ENCODE peak calls at places on chromosomes 11 and 22, in six cellular contexts. M, T, B, I, N and F are unnamed samples.

GRCh38 chr11:35367491-35367890 is 51.9 kb downstream of the SLC1A2 start:
- DNase-seq in T (no peak), N (no peak), M (no peak), I (no peak), B (no peak), F (no peak)

GRCh38 chr11:34345991-34346480 is 11.8 kb downstream of the ABTB2 start:
- DNase-seq in T (no peak), N (no peak), I (no peak), M (no peak), B (no peak), F (no peak)

GRCh38 chr22:33723915-33724314 is 196.4 kb downstream of the LARGE1 start:
- DNase-seq in N (no peak), I (no peak), M (no peak), T (peak), B (no peak), F (no peak)

GRCh38 chr11:14455648-14456430 is 43.8 kb downstream of the COPB1 start:
- DNase-seq in T (no peak), I (no peak), B (no peak), N (no peak), M (no peak), F (no peak)

GRCh38 chr11:122646549-122647340 is 8.8 kb upstream of the UBASH3B start:
- DNase-seq in B (no peak), I (no peak), N (no peak), T (no peak), M (no peak), F (no peak)

GRCh38 chr22:29004647-29005371 is 56.8 kb downstream of the C22orf31 start:
- DNase-seq in N (peak), T (no peak), I (peak), M (no peak), B (no peak), F (no peak)

GRCh38 chr11:75644370-75644769 is 24.5 kb downstream of the MAP6 start:
- DNase-seq in B (no peak), M (no peak), T (no peak), I (no peak), N (no peak), F (no peak)

GRCh38 chr11:119263352-119263940 is 53.5 kb downstream of the MCAM start:
- DNase-seq in B (no peak), T (no peak), N (no peak), M (no peak), I (no peak), F (no peak)

GRCh38 chr11:126123686-126124085 is 61.0 kb upstream of the CDON start:
- DNase-seq in B (no peak), M (no peak), N (no peak), I (no peak), T (no peak), F (no peak)

GRCh38 chr11:64841592-64842365 is 2.7 kb downstream of the CDC42BPG start:
- DNase-seq in B (no peak), T (no peak), I (no peak), N (no peak), M (no peak), F (no peak)

GRCh38 chr22:44887941-44888366 is 121.9 kb downstream of the PHF21B start:
- DNase-seq in B (no peak), N (no peak), M (no peak), T (no peak), I (no peak), F (no peak)

GRCh38 chr11:108324587-108324986 is 101.7 kb downstream of the ATM start:
- DNase-seq in M (no peak), N (no peak), T (no peak), I (no peak), B (no peak), F (no peak)

GRCh38 chr11:107916671-107917241 is 11.5 kb upstream of the RAB39A start:
- DNase-seq in T (no peak), I (peak), M (no peak), B (no peak), N (no peak), F (no peak)

GRCh38 chr22:29744902-29745301 is 21.9 kb downstream of the ZMAT5 start:
- DNase-seq in I (peak), T (peak), B (no peak), M (no peak), N (no peak), F (no peak)

GRCh38 chr11:32659672-32660071 is 76.0 kb downstream of the EIF3M start:
- DNase-seq in N (no peak), T (no peak), M (no peak), B (no peak), I (no peak), F (no peak)

GRCh38 chr11:16945671-16946469 is 68.3 kb downstream of the PLEKHA7 start:
- DNase-seq in T (peak), M (peak), N (peak), B (no peak), I (peak), F (no peak)
- TF ChIP-seq POLR2A in T (no peak), M (no peak), N (no peak), B (no peak), I (no peak), F (no peak)

DNA sequence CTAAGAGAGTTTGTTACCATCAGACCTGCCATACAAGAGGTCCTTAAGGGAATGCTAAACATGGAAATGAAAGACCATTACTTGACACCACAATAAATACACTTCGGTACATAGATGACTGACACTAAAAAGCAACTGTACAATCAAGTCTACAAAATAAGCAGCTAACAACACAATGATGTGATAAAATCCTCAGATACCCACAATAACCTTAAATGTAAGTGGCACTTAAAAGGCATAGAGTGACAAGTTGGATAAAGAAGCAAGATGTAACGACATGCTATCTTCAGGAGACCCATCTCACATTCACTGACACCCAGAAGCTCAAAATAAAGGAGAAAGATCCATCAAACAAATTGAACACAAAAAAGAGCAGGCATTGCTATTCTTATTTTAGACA is 107.6 kb downstream of the LRRC4C start:
- DNase-seq in T (no peak), M (no peak), I (no peak), B (no peak), N (no peak), F (no peak)
- TF ChIP-seq EP300 in T (no peak), M (no peak), I (no peak), B (no peak), N (no peak), F (no peak)

DNA sequence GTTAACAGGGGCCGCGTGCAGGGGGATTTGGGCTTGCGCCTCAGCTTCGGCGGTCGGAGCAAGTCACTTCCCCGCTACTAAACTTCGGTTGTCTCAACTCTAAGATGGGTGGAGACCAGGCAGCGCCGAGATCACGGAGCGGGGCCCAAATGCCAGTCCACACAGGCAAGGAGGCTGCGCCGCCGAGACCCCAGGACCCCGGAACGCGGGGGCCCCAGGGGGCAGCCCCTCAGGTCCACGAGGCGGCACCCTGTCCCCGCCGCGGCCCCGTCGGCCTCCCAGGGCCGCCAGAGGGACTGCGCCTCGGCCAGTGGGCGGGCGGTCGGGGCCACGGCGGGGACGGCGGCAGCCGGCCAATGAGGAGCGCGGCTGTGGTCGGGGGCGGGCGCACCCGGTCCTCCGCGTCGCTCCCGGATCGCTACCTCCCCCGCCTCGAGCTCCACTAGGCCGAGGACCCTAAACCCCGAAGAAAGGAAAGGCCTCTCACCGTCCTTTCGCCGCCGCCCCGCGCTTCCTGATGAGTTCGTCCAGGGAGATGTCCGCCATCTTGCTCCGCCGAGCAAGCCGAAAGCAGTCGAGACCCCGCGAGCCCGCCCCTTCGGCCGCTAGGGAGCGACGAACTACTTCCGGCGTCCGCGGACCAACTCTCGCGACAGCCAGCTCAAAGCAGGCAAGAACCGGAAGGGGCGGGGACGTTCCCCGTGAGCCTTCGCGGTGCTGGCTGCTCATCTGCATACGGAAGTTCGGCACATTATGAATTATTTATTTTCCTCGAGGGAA is at the start of gene POLDIP3:
- DNase-seq in I (peak), T (peak), N (peak), B (peak), M (peak), F (peak)
- TF ChIP-seq POLR2A in I (no peak), T (peak), N (peak), B (no peak), M (peak), F (peak)

DNA sequence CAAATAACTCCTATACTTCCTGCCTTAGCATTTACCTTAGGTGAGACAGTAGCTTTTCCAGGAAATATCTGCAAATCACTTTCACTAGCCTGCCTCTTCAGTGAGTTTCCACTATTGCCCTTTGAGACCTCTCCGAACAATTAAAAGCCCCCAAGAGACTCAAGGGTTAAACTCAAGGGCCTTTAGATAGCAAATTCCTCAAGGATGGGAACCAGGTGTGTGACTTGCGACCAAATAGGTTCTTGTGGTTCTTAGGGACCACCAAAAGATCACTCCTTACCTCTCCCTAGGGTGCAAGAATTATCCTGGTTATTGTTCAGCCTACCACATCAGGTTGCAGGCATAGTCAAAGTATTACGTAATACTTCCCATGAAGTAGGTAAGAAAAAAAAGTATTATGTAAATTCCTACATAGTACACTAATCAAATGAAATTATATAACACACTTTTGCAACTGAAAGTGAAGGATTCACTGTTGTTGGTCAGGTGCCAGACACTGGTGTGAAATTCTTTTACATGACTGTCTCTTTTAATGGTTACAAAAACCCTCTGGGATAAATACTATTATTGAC is 1.4 kb upstream of the RDX start:
- DNase-seq in T (no peak), M (no peak), I (no peak), N (no peak), B (no peak), F (no peak)
- TF ChIP-seq EP300 in T (no peak), M (no peak), I (no peak), N (no peak), B (no peak), F (no peak)